ENCODE peak calls at places on chromosomes 16 and 17, in five cellular contexts. B is IMR-90, U is H1, P is mesendoderm, S is trophoblast cell. J is an unnamed sample.

GRCh38 chr16:13401631-13402030 is 500.2 kb downstream of the SHISA9 start:
- DNase-seq in B (no peak), U (no peak), P (no peak), S (no peak), J (no peak)

GRCh38 chr17:8473451-8474192 is 37.9 kb downstream of the NDEL1 start:
- DNase-seq in B (no peak), U (no peak), P (no peak), S (peak), J (no peak)

GRCh38 chr17:37089998-37090397 is 141.2 kb downstream of the AATF start:
- DNase-seq in B (no peak), U (no peak), P (no peak), S (no peak), J (no peak)

GRCh38 chr17:40291311-40291710 is 3.6 kb downstream of the CDC6 start:
- DNase-seq in B (no peak), U (no peak), P (no peak), S (no peak), J (no peak)

GRCh38 chr16:73213761-73214480 is 166.0 kb upstream of the ZFHX3 start:
- DNase-seq in B (peak), U (no peak), P (no peak), S (no peak), J (no peak)

GRCh38 chr17:33046361-33047255 is 55.0 kb downstream of the SPACA3 start:
- DNase-seq in B (no peak), U (no peak), P (no peak), S (no peak), J (no peak)

GRCh38 chr16:50666658-50667496 is 14.2 kb downstream of the SNX20 start:
- DNase-seq in B (no peak), U (no peak), P (no peak), S (no peak), J (peak)

GRCh38 chr17:73365934-73366623 is 54.3 kb upstream of the CDC42EP4 start:
- DNase-seq in B (no peak), U (no peak), P (no peak), S (no peak), J (no peak)

GRCh38 chr17:79775635-79776034 is 2.3 kb upstream of the CBX2 start:
- DNase-seq in B (no peak), U (no peak), P (no peak), S (no peak), J (no peak)

GRCh38 chr17:76371656-76372628 is 12.5 kb upstream of the SPHK1 start:
- DNase-seq in B (peak), U (no peak), P (no peak), S (peak), J (no peak)

GRCh38 chr17:31674717-31675349 is 184.2 kb downstream of the COPRS start:
- DNase-seq in B (peak), U (no peak), P (no peak), S (no peak), J (no peak)

GRCh38 chr17:77601054-77601979 is 357.2 kb upstream of the TNRC6C start:
- DNase-seq in B (no peak), U (no peak), P (no peak), S (no peak), J (peak)

GRCh38 chr16:2372684-2373083 is 32.2 kb upstream of the ABCA3 start:
- DNase-seq in B (no peak), U (no peak), P (no peak), S (no peak), J (no peak)

GRCh38 chr17:19270347-19270950 is 33.3 kb downstream of the EPN2 start:
- DNase-seq in B (no peak), U (no peak), P (no peak), S (no peak), J (no peak)

GRCh38 chr16:56450275-56450889 is 750 bp downstream of the NUDT21 start:
- DNase-seq in B (peak), U (no peak), P (peak), S (no peak), J (no peak)

GRCh38 chr17:17325228-17325627 is 22.1 kb downstream of the NT5M start:
- DNase-seq in B (no peak), U (no peak), P (no peak), S (no peak), J (no peak)

GRCh38 chr17:63911657-63912100 is 621 bp upstream of the CSHL1 start:
- DNase-seq in B (peak), U (no peak), P (peak), S (no peak), J (peak)

GRCh38 chr16:28167730-28168129 is 44.0 kb downstream of the XPO6 start:
- DNase-seq in B (no peak), U (no peak), P (no peak), S (no peak), J (no peak)

GRCh38 chr16:57788252-57788841 is 13.9 kb downstream of the KIFC3 start:
- DNase-seq in B (no peak), U (no peak), P (peak), S (no peak), J (no peak)

GRCh38 chr17:50935201-50936124 is 69.3 kb upstream of the TOB1 start:
- DNase-seq in B (no peak), U (no peak), P (no peak), S (no peak), J (no peak)

GRCh38 chr16:15509051-15509592 is 74.7 kb downstream of the BMERB1 start:
- DNase-seq in B (no peak), U (no peak), P (peak), S (no peak), J (no peak)

GRCh38 chr17:64572682-64573154 is 65.9 kb downstream of the CEP95 start:
- DNase-seq in B (peak), U (no peak), P (peak), S (no peak), J (no peak)

GRCh38 chr17:73029021-73029420 is 63.5 kb downstream of the SLC39A11 start:
- DNase-seq in B (no peak), U (no peak), P (no peak), S (no peak), J (no peak)

GRCh38 chr16:52676951-52677350 is 130.0 kb upstream of the TOX3 start:
- DNase-seq in B (no peak), U (no peak), P (no peak), S (no peak), J (no peak)

GRCh38 chr17:4234406-4234805 is 29.4 kb downstream of the ANKFY1 start:
- DNase-seq in B (peak), U (no peak), P (no peak), S (no peak), J (no peak)

GRCh38 chr16:253833-254232 is 19.2 kb downstream of the FAM234A start:
- DNase-seq in B (no peak), U (no peak), P (no peak), S (no peak), J (no peak)

GRCh38 chr16:22977294-22977697 is 163.3 kb downstream of the HS3ST2 start:
- DNase-seq in B (no peak), U (no peak), P (peak), S (no peak), J (no peak)

GRCh38 chr16:57049678-57050077 is 42.7 kb upstream of the CPNE2 start:
- DNase-seq in B (no peak), U (no peak), P (no peak), S (no peak), J (no peak)

GRCh38 chr17:81608605-81609004 is 28.3 kb downstream of the NPLOC4 start:
- DNase-seq in B (no peak), U (no peak), P (no peak), S (peak), J (no peak)

GRCh38 chr17:73232587-73233373 is 28.9 kb downstream of the CPSF4L start:
- DNase-seq in B (peak), U (no peak), P (peak), S (no peak), J (no peak)

GRCh38 chr16:11774065-11774626 is 22.9 kb downstream of the ZC3H7A start:
- DNase-seq in B (no peak), U (no peak), P (no peak), S (no peak), J (no peak)

GRCh38 chr17:1726626-1727257 is 2.2 kb downstream of the WDR81 start:
- DNase-seq in B (no peak), U (no peak), P (no peak), S (no peak), J (no peak)

GRCh38 chr17:1727258-1727789 is 2.8 kb downstream of the WDR81 start:
- DNase-seq in B (no peak), U (no peak), P (no peak), S (no peak), J (no peak)

GRCh38 chr17:1725642-1726511 is 1.4 kb downstream of the WDR81 start:
- DNase-seq in B (no peak), U (no peak), P (no peak), S (no peak), J (no peak)

GRCh38 chr17:1724869-1725641 is 551 bp downstream of the WDR81 start:
- DNase-seq in B (no peak), U (no peak), P (peak), S (no peak), J (no peak)

DNA sequence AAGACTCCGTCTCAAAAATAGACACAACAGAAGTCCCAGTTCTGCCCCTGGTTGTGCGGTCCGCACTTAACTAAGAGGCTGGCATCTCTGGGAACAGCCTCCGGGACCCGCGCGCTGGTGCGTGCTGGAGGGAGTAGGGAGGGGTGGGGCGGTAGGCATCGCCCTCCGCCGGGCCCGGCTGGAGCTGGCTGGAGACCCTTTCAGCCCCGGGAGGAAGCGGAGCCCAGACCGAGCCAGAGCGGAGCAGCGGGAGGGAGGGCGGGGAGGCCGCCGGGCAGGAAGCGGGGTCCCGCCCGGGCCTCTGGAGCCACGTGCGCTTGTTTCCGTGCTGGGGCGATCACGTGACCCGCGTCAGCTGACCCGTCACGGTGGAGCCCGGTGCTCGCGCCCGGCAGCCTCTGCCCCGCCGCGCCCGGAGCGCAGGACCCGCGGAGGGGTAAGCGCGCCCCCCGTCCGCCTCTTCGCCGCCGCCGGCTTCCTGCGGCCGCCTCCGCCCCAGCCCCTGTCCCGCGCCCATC is at the start of gene WDR81:
- DNase-seq in B (peak), U (no peak), P (peak), S (peak), J (peak)
- H3K18ac ChIP-seq in B (peak), U (no peak), P (peak), S (peak), J (no peak)

GRCh38 chr17:1766382-1767135 is 4.7 kb downstream of the SERPINF1 start:
- DNase-seq in B (no peak), U (no peak), P (no peak), S (no peak), J (peak)
- H3K23ac ChIP-seq in B (no peak), U (no peak), P (no peak), S (no peak), J (no peak)

GRCh38 chr16:85149776-85150175 is 37.5 kb upstream of the CIBAR2 start:
- DNase-seq in B (no peak), U (no peak), P (no peak), S (no peak), J (no peak)
- H2BK120ac ChIP-seq in B (no peak), U (no peak), P (no peak), S (no peak), J (no peak)

GRCh38 chr16:75262104-75262799 is 10.8 kb upstream of the BCAR1 start:
- DNase-seq in B (no peak), U (no peak), P (no peak), S (no peak), J (peak)
- H3K18ac ChIP-seq in B (no peak), U (no peak), P (no peak), S (no peak), J (no peak)

GRCh38 chr17:45248132-45248936 is 13.6 kb downstream of the SPATA32 start:
- DNase-seq in B (no peak), U (no peak), P (peak), S (peak), J (peak)
- H3K23ac ChIP-seq in B (no peak), U (no peak), P (peak), S (no peak), J (no peak)

GRCh38 chr17:59779521-59779920 is 72.1 kb downstream of the VMP1 start:
- DNase-seq in B (no peak), U (no peak), P (no peak), S (no peak), J (no peak)
- H2BK120ac ChIP-seq in B (peak), U (no peak), P (no peak), S (no peak), J (no peak)

GRCh38 chr17:27361695-27362094 is 67.8 kb downstream of the WSB1 start:
- DNase-seq in B (no peak), U (no peak), P (no peak), S (no peak), J (no peak)
- H3K18ac ChIP-seq in B (no peak), U (no peak), P (no peak), S (peak), J (no peak)

J was measured in H9.